ENCODE peak calls at places on chromosomes 13 and 19, in nine cellular contexts. K, Q, L, U, T, R, P, D and I are unnamed samples.

GRCh38 chr13:42355118-42355840 is 83.3 kb downstream of the AKAP11 start:
- DNase-seq in L (no peak), R (no peak), U (no peak), T (no peak), P (no peak), Q (no peak), K (no peak), D (no peak), I (peak)

GRCh38 chr19:38920529-38921419 is 8.8 kb upstream of the CCER2 start:
- DNase-seq in P (no peak), U (no peak), L (no peak), T (no peak), K (no peak), R (no peak), D (no peak), Q (no peak), I (no peak)

GRCh38 chr13:107347641-107348369 is 779.9 kb upstream of the ARGLU1 start:
- DNase-seq in T (no peak), Q (no peak), P (no peak), U (no peak), L (no peak), D (no peak), R (no peak), K (peak), I (no peak)

GRCh38 chr13:101514695-101515275 is 62.3 kb downstream of the ITGBL1 start:
- DNase-seq in K (peak), T (peak), P (no peak), L (no peak), U (peak), Q (peak), D (peak), R (peak), I (peak)

GRCh38 chr13:93151277-93151676 is 75.3 kb upstream of the GPC6 start:
- DNase-seq in R (no peak), K (peak), Q (no peak), L (no peak), D (no peak), T (peak), P (no peak), U (no peak), I (no peak)

GRCh38 chr19:15584541-15585115 is 30.4 kb upstream of the CYP4F8 start:
- DNase-seq in K (peak), P (peak), L (peak), T (peak), U (peak), R (peak), Q (peak), D (peak), I (peak)

GRCh38 chr19:44582581-44583265 is 30.6 kb upstream of the IGSF23 start:
- DNase-seq in K (peak), L (peak), U (no peak), P (no peak), R (no peak), T (peak), Q (peak), D (peak), I (peak)

GRCh38 chr19:4391701-4392543 is 8.4 kb downstream of the SH3GL1 start:
- DNase-seq in R (no peak), D (no peak), T (peak), K (peak), P (no peak), Q (no peak), L (no peak), U (peak), I (no peak)

GRCh38 chr19:10812902-10813404 is 23.1 kb downstream of the TMED1 start:
- DNase-seq in K (peak), U (peak), T (peak), P (no peak), R (no peak), L (no peak), Q (no peak), D (no peak), I (no peak)

GRCh38 chr19:29663861-29664752 is 1.2 kb upstream of the PLEKHF1 start:
- DNase-seq in D (no peak), R (peak), Q (no peak), P (no peak), T (no peak), L (peak), U (no peak), K (no peak), I (no peak)

GRCh38 chr13:33224686-33225085 is 60.9 kb downstream of the STARD13 start:
- DNase-seq in P (no peak), R (no peak), U (no peak), Q (no peak), D (no peak), T (peak), K (peak), L (no peak), I (no peak)

GRCh38 chr13:95115525-95115924 is 185.7 kb downstream of the ABCC4 start:
- DNase-seq in L (no peak), T (no peak), U (no peak), R (no peak), D (no peak), K (no peak), Q (no peak), P (no peak), I (no peak)

GRCh38 chr19:22832031-22832762 is at the start of gene ZNF723:
- DNase-seq in U (no peak), K (no peak), D (no peak), Q (no peak), L (peak), P (no peak), R (no peak), T (no peak), I (no peak)

GRCh38 chr13:74187564-74187963 is 53.4 kb upstream of the KLF12 start:
- DNase-seq in D (no peak), U (no peak), R (no peak), L (no peak), P (no peak), K (no peak), T (peak), Q (no peak), I (no peak)

GRCh38 chr19:43450545-43450997 is 14.8 kb downstream of the LYPD3 start:
- DNase-seq in Q (no peak), T (peak), K (peak), U (no peak), D (no peak), L (no peak), P (no peak), R (no peak), I (no peak)

GRCh38 chr13:100163375-100163774 is 74.5 kb downstream of the PCCA start:
- DNase-seq in Q (no peak), T (no peak), K (no peak), R (no peak), D (no peak), P (no peak), L (no peak), U (no peak), I (no peak)

GRCh38 chr19:31419871-31420430 is 70.7 kb upstream of the TSHZ3 start:
- DNase-seq in K (no peak), D (no peak), P (no peak), Q (no peak), U (no peak), L (no peak), T (no peak), R (no peak), I (no peak)

GRCh38 chr19:4089400-4089908 is 22.8 kb upstream of the ZBTB7A start:
- DNase-seq in K (no peak), T (no peak), Q (no peak), R (peak), L (no peak), P (no peak), D (no peak), U (peak), I (peak)

GRCh38 chr19:29277107-29277506 is 64.2 kb upstream of the UQCRFS1 start:
- DNase-seq in T (no peak), R (peak), Q (no peak), P (no peak), D (peak), K (peak), U (peak), L (peak), I (peak)

GRCh38 chr13:49731766-49732165 is 40.5 kb upstream of the EBPL start:
- DNase-seq in U (no peak), L (no peak), P (no peak), D (no peak), T (peak), R (no peak), Q (no peak), K (peak), I (no peak)

GRCh38 chr19:42191855-42192254 is 25.6 kb downstream of the DEDD2 start:
- DNase-seq in R (no peak), U (no peak), K (peak), P (no peak), Q (no peak), D (no peak), L (no peak), T (peak), I (no peak)

GRCh38 chr13:109439813-109440212 is 346.6 kb downstream of the IRS2 start:
- DNase-seq in P (no peak), T (no peak), K (no peak), D (no peak), R (no peak), U (no peak), L (peak), Q (no peak), I (no peak)

GRCh38 chr19:53365134-53365898 is at the start of gene ZNF525:
- DNase-seq in T (peak), K (peak), L (peak), P (peak), D (peak), Q (peak), R (peak), U (peak), I (peak)
- TF ChIP-seq CTCF in T (no peak), K (no peak), L (no peak), P (no peak), D (peak), Q (peak), R (peak), U (peak), I (peak)

GRCh38 chr19:49489601-49490167 is 2.3 kb downstream of the RPL13A start:
- DNase-seq in D (peak), K (no peak), P (no peak), Q (no peak), U (no peak), T (no peak), L (no peak), R (no peak), I (no peak)
- TF ChIP-seq CTCF in D (peak), K (no peak), P (no peak), Q (no peak), U (no peak), T (no peak), L (no peak), R (peak), I (peak)

DNA sequence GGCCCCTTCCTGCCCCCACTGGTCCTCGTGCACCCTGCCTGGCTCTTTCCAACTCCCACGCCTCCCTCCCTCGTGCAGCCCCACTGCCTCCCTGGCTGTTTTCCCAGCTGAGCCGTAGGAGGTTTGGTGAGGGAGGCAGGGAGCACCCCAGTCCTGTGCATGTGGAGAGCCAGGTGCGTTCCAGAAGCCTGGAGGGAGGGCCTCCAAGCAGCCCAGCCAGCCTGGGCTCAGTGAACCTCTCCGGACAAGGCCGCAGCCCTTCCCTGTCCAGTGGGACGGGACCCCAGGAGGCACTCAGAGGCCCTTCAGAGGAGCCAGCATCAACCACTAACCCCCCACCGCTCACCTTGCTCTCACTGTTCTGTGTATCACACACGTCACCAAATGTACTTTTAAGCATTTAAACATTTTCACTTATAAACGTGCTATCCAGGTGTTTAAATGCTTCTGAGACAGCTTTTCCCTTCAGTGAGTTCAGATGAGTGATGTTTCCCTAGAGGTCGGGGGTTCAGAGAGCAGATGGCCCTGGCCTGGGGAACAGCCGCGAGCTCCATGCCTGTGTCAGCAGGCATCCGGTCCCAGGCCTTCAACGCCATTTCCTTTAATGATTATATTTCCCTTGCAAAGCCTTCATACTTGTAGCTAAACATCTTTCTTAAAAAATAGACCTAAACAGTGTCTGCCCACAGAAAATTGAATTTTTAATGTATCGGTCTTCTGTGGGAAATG is 122.6 kb downstream of the ATP11A start:
- DNase-seq in L (peak), T (no peak), D (no peak), K (peak), R (no peak), Q (no peak), P (no peak), U (no peak), I (no peak)
- TF ChIP-seq CTCF in L (no peak), T (no peak), D (no peak), K (no peak), R (no peak), Q (no peak), P (no peak), U (no peak), I (no peak)

GRCh38 chr19:56118666-56119584 is 2.2 kb downstream of the ZNF787 start:
- DNase-seq in T (no peak), P (no peak), L (no peak), U (no peak), K (no peak), R (no peak), Q (no peak), D (no peak), I (no peak)

GRCh38 chr19:56120002-56120370 is 1.1 kb downstream of the ZNF787 start:
- DNase-seq in P (no peak), K (no peak), R (no peak), U (no peak), L (no peak), D (no peak), T (no peak), Q (no peak), I (no peak)

GRCh38 chr19:56121180-56122167 is at the start of gene ZNF787:
- DNase-seq in L (peak), P (peak), D (peak), U (peak), Q (peak), R (peak), K (peak), T (peak), I (peak)

GRCh38 chr19:56119585-56119978 is 1.5 kb downstream of the ZNF787 start:
- DNase-seq in T (peak), R (no peak), D (no peak), P (no peak), K (no peak), L (peak), U (no peak), Q (no peak), I (no peak)

DNA sequence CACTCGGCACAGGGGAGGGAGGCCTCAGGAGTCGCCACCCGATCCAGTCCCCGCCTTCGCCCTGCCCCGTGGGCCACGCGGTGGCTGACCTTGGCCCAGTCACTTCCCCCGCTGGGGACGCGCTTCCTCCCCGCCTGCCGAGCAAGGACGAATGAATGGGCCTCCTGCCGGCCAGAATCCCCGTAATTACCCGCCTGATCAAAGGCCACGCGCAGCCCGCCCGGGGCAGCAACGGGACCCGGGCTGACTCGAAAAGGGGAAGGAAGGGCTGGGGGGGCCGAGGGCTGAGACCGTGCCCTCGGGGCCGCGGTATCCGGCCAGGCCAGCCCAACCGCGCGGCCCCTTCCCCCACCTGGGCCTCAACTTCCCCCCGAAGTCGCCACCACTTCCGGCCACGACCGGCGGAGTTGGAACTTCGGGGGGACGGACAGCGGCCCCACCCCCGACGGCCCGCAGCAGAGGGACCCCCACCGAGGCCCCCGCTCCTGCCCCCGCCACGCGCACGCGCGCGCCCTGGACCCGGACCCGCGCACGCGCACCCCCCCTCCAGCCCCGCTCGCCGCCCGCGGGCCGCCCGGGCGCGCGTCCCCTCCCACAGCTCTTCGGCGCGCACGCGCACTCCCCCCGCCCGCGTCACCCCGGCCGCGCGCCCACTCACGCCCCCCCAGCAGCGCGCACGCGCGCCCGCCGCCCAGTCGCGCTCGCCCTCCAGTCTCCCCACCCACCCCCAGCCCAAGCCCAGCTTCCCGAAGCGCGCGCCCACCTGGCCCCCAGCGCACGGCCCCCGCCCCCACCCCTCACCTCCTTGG is 520 bp downstream of the ZNF787 start:
- DNase-seq in R (peak), P (peak), K (peak), L (peak), D (peak), U (peak), Q (peak), T (peak), I (peak)
- TF ChIP-seq CTCF in R (peak), P (peak), K (peak), L (no peak), D (no peak), U (peak), Q (peak), T (peak), I (no peak)

GRCh38 chr19:2055871-2056809 is 5.1 kb upstream of the MKNK2 start:
- DNase-seq in T (peak), U (peak), P (no peak), R (peak), L (peak), Q (no peak), K (peak), D (peak), I (no peak)
- TF ChIP-seq CTCF in T (no peak), U (no peak), P (no peak), R (no peak), L (no peak), Q (no peak), K (no peak), D (peak), I (no peak)

GRCh38 chr13:46603165-46603603 is 50.2 kb downstream of the LRCH1 start:
- DNase-seq in R (no peak), P (no peak), Q (no peak), D (peak), K (peak), L (no peak), U (no peak), T (peak), I (no peak)
- TF ChIP-seq CTCF in R (no peak), P (no peak), Q (peak), D (peak), K (peak), L (no peak), U (peak), T (peak), I (peak)

GRCh38 chr13:59722580-59722900 is 441.2 kb downstream of the DIAPH3 start:
- DNase-seq in U (no peak), R (no peak), T (no peak), Q (no peak), P (no peak), K (no peak), L (no peak), D (no peak), I (no peak)

GRCh38 chr13:59721889-59722579 is 441.7 kb downstream of the DIAPH3 start:
- DNase-seq in T (no peak), Q (no peak), P (no peak), L (no peak), D (no peak), R (no peak), K (no peak), U (no peak), I (no peak)
- TF ChIP-seq CTCF in T (no peak), Q (no peak), P (no peak), L (no peak), D (no peak), R (no peak), K (no peak), U (no peak), I (no peak)

DNA sequence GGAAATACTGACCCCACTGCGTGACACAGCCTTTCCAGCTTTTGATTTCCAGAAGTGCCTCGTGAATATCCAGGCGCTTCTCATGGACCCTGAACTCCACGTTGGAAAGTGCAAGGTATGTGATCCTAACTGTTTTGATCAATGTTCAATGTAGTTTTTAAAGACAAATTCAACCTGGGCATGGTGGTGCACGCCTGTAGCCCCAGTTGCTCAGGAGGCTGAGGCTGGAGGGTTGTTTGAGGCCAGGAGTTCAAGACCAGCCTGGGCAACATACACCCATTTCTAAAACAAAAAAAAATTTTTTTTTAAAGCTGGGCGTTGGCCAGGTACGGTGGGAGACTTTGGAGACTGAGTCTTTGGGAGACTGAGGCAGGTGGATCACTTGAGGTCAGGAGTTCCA is 31.3 kb downstream of the CATSPERD start:
- DNase-seq in U (no peak), D (no peak), K (no peak), T (no peak), R (no peak), Q (no peak), L (no peak), P (no peak), I (no peak)
- TF ChIP-seq CTCF in U (no peak), D (no peak), K (no peak), T (no peak), R (no peak), Q (no peak), L (no peak), P (no peak), I (no peak)